ENCODE peak calls at places on chromosome 11, in eight cellular contexts. S is IMR-90, L is transverse colon, F is ovary, P is heart left ventricle, G is adrenal gland, W is tibial nerve, Z is HepG2. E is an unnamed sample.

GRCh38 chr11:17013548-17014320 is 480 bp downstream of the PLEKHA7 start:
- DNase-seq in G (no peak), F (no peak), S (no peak), W (no peak), Z (peak), L (peak), P (no peak), E (peak)

GRCh38 chr11:34972892-34973291 is 56.5 kb downstream of the PDHX start:
- DNase-seq in Z (no peak), S (peak), W (no peak), G (no peak), L (no peak), F (no peak), P (no peak), E (no peak)

GRCh38 chr11:10666976-10667892 is 26.3 kb downstream of the IRAG1 start:
- DNase-seq in W (no peak), F (no peak), L (no peak), G (no peak), Z (no peak), P (no peak), S (peak), E (no peak)

GRCh38 chr11:133894956-133895549 is 49.7 kb upstream of the SPATA19 start:
- DNase-seq in F (no peak), W (no peak), S (no peak), P (no peak), Z (no peak), G (no peak), L (no peak), E (no peak)

GRCh38 chr11:100719809-100720221 is 32.7 kb downstream of the ARHGAP42 start:
- DNase-seq in G (peak), Z (no peak), S (peak), W (peak), P (peak), F (peak), L (peak), E (no peak)

GRCh38 chr11:126265801-126266200 is 2.9 kb downstream of the SRPRA start:
- DNase-seq in L (no peak), S (peak), W (no peak), P (no peak), F (no peak), Z (no peak), G (no peak), E (no peak)

GRCh38 chr11:96256213-96256580 is 86.8 kb downstream of the MAML2 start:
- DNase-seq in W (no peak), S (no peak), F (no peak), G (no peak), L (no peak), Z (no peak), P (no peak), E (no peak)

GRCh38 chr11:60917267-60917666 is 3.3 kb downstream of the TMEM109 start:
- DNase-seq in L (no peak), P (no peak), G (no peak), S (no peak), F (no peak), W (no peak), Z (no peak), E (no peak)

GRCh38 chr11:789951-790350 is at the start of gene CEND1:
- DNase-seq in S (peak), Z (no peak), L (no peak), W (no peak), F (no peak), P (no peak), G (no peak), E (no peak)

GRCh38 chr11:128814856-128815705 is 52.0 kb downstream of the KCNJ1 start:
- DNase-seq in Z (no peak), G (peak), S (peak), F (peak), L (peak), W (peak), P (peak), E (peak)

GRCh38 chr11:12949456-12949855 is 59.7 kb upstream of the RASSF10 start:
- DNase-seq in L (no peak), W (no peak), F (no peak), S (no peak), G (no peak), Z (no peak), P (no peak), E (no peak)

GRCh38 chr11:12126352-12127019 is 16.1 kb downstream of the MICAL2 start:
- DNase-seq in Z (no peak), P (no peak), L (no peak), F (no peak), W (no peak), S (peak), G (no peak), E (no peak)

GRCh38 chr11:120180571-120181445 is 30.0 kb upstream of the OAF start:
- DNase-seq in P (peak), G (peak), F (peak), Z (peak), L (no peak), W (no peak), S (peak), E (peak)

GRCh38 chr11:5275369-5276110 is 5.8 kb upstream of the HBE1 start:
- DNase-seq in F (no peak), W (no peak), P (no peak), Z (no peak), S (no peak), G (no peak), L (no peak), E (no peak)

GRCh38 chr11:130124096-130124495 is 35.5 kb upstream of the ST14 start:
- DNase-seq in G (peak), Z (peak), W (peak), S (peak), P (peak), L (peak), F (peak), E (no peak)

GRCh38 chr11:78615724-78616123 is 41.1 kb upstream of the NARS2 start:
- DNase-seq in G (no peak), L (no peak), Z (peak), W (no peak), S (no peak), F (no peak), P (no peak), E (no peak)

GRCh38 chr11:103338621-103339484 is 229.6 kb downstream of the DYNC2H1 start:
- DNase-seq in W (no peak), G (no peak), Z (no peak), F (no peak), S (peak), P (no peak), L (no peak), E (no peak)

GRCh38 chr11:115674176-115674575 is 170.0 kb upstream of the CADM1 start:
- DNase-seq in S (peak), W (no peak), L (no peak), F (no peak), P (no peak), G (no peak), Z (no peak), E (no peak)

GRCh38 chr11:67117667-67118058 is 1.4 kb upstream of the KDM2A start:
- DNase-seq in P (peak), F (peak), L (peak), Z (no peak), S (no peak), G (peak), W (no peak), E (peak)

GRCh38 chr11:125069796-125070195 is 6.7 kb downstream of the SLC37A2 start:
- DNase-seq in P (no peak), F (no peak), G (peak), Z (no peak), S (peak), W (no peak), L (no peak), E (no peak)

GRCh38 chr11:2699185-2699530 is 636 bp downstream of the KCNQ1OT1 start:
- DNase-seq in L (peak), F (peak), G (peak), S (peak), W (peak), Z (no peak), P (no peak), E (no peak)

GRCh38 chr11:62401781-62402180 is 17.1 kb upstream of the SCGB1A1 start:
- DNase-seq in W (no peak), L (no peak), G (no peak), Z (no peak), P (no peak), S (no peak), F (no peak), E (no peak)

GRCh38 chr11:45092901-45093760 is 53.3 kb upstream of the PRDM11 start:
- DNase-seq in W (no peak), P (no peak), S (peak), Z (no peak), L (no peak), F (no peak), G (peak), E (peak)

GRCh38 chr11:126499124-126499752 is 143.8 kb downstream of the ST3GAL4 start:
- DNase-seq in F (no peak), P (no peak), S (no peak), G (no peak), L (no peak), Z (no peak), W (no peak), E (no peak)

GRCh38 chr11:2521081-2521480 is 76.3 kb downstream of the KCNQ1 start:
- DNase-seq in L (no peak), F (no peak), W (peak), P (peak), S (no peak), Z (no peak), G (no peak), E (peak)

GRCh38 chr11:85810521-85810870 is 445 bp downstream of the SYTL2 start:
- DNase-seq in F (no peak), Z (no peak), W (no peak), L (no peak), S (no peak), G (no peak), P (no peak), E (no peak)

GRCh38 chr11:43853766-43854165 is 26.9 kb upstream of the ALKBH3 start:
- DNase-seq in P (no peak), W (no peak), S (peak), L (no peak), G (no peak), F (no peak), Z (no peak), E (no peak)

GRCh38 chr11:76073716-76074115 is 132.6 kb downstream of the WNT11 start:
- DNase-seq in L (no peak), S (peak), Z (no peak), F (no peak), P (no peak), G (no peak), W (no peak), E (no peak)

GRCh38 chr11:64131657-64132387 is 34.1 kb downstream of the MACROD1 start:
- DNase-seq in Z (peak), G (no peak), W (no peak), F (no peak), S (no peak), L (no peak), P (no peak), E (no peak)

GRCh38 chr11:102798012-102798746 is at the start of gene MMP1:
- DNase-seq in W (no peak), G (no peak), L (no peak), Z (no peak), S (peak), F (no peak), P (no peak), E (no peak)

GRCh38 chr11:114121744-114122504 is 62.4 kb downstream of the ZBTB16 start:
- DNase-seq in P (no peak), F (no peak), W (no peak), G (no peak), S (no peak), Z (no peak), L (no peak), E (no peak)

GRCh38 chr11:120682866-120683265 is 171.3 kb downstream of the GRIK4 start:
- DNase-seq in G (no peak), S (peak), W (no peak), L (no peak), P (no peak), F (no peak), Z (no peak), E (no peak)

GRCh38 chr11:41461057-41461681 is 1.7 kb upstream of the LRRC4C start:
- DNase-seq in Z (peak), L (no peak), P (no peak), F (no peak), S (no peak), W (no peak), G (no peak), E (no peak)

GRCh38 chr11:61639816-61640443 is 40.3 kb upstream of the DAGLA start:
- DNase-seq in F (no peak), Z (no peak), S (peak), G (no peak), L (no peak), P (no peak), W (no peak), E (no peak)

GRCh38 chr11:2559527-2560311 is 114.9 kb downstream of the KCNQ1 start:
- DNase-seq in G (peak), S (no peak), Z (no peak), F (peak), W (peak), P (peak), L (peak), E (no peak)

GRCh38 chr11:47928426-47928825 is 51.9 kb upstream of the PTPRJ start:
- DNase-seq in F (no peak), L (no peak), G (no peak), W (no peak), S (no peak), P (no peak), Z (no peak), E (no peak)

GRCh38 chr11:72483412-72484186 is 49.3 kb upstream of the CLPB start:
- DNase-seq in S (peak), W (no peak), G (peak), Z (peak), P (no peak), F (no peak), L (no peak), E (no peak)

GRCh38 chr11:48055292-48056132 is 75.2 kb downstream of the PTPRJ start:
- DNase-seq in P (no peak), G (no peak), Z (peak), W (no peak), F (no peak), S (peak), L (peak), E (no peak)

GRCh38 chr11:44766112-44766971 is 39.6 kb downstream of the TSPAN18 start:
- DNase-seq in P (peak), G (peak), W (no peak), L (no peak), S (peak), Z (no peak), F (peak), E (peak)

DNA sequence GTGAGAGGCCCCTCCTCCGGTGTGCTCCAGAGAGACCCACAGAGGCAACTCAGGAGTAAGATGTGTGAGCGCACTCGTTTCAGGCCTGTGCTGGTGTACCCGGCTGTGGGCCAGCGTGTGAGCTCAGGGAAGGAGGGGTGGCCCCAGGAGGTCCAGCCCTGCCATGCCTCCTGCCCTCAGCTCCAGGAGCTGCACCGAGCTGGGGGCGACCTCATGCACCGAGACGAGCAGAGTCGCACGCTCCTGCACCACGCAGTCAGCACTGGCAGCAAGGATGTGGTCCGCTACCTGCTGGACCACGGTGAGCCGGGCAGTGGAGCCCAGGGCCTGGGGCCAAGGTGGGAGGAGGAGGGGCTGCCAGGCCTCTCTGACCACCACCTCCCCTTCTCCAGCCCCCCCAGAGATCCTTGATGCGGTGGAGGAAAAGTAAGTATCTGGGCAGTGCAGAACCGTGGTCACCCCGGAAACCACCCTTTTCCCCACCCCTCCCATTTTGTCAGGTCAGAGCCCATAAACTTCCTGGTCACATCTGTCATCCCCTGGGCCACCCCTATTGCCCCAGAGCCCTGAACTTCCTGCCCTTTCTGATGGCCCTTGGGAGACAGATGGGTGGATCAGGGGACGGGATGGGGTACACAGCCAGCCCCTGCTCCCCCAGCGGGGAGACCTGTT is 2.5 kb upstream of the MDK start:
- DNase-seq in G (no peak), Z (no peak), W (no peak), P (no peak), L (no peak), F (no peak), S (no peak), E (no peak)
- H3K4me3 ChIP-seq in G (no peak), Z (peak), W (no peak), P (no peak), L (no peak), F (no peak), S (no peak), E (no peak)

DNA sequence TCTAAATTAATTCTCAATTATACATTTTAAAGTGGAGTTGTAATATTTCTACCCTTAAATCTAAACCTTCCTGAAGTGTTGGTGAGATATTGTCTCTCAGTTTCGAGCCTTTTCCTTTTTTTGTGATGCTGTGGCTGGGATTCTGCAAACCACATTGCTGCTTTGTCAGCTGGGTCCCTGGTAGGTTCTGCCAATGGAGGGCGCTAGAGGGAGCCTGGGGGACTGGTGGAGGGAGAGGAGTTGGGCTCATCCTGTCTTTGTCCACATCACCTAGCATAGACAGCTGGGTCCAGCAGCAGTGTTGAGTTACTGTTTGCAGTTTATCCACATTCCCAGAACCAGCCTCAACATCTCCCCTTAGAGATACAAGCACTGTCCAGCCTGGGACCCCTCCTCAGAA is 41.0 kb downstream of the TRAF6 start:
- DNase-seq in S (no peak), G (no peak), L (no peak), W (no peak), P (no peak), F (no peak), Z (no peak), E (no peak)
- TF ChIP-seq CTCF in S (peak), G (no peak), L (no peak), W (no peak), P (no peak), F (no peak), Z (no peak), E (no peak)

GRCh38 chr11:108497317-108498045 is 703 bp downstream of the POGLUT3 start:
- DNase-seq in Z (peak), L (peak), S (peak), P (peak), F (peak), G (peak), W (peak), E (peak)

GRCh38 chr11:108498816-108499408 is 728 bp upstream of the POGLUT3 start:
- DNase-seq in L (peak), Z (no peak), F (peak), G (no peak), W (no peak), S (no peak), P (no peak), E (no peak)

GRCh38 chr11:108496643-108497256 is 1.4 kb downstream of the POGLUT3 start:
- DNase-seq in G (no peak), S (peak), P (no peak), W (no peak), F (peak), L (no peak), Z (no peak), E (no peak)

GRCh38 chr11:108500169-108500568 is 2.0 kb upstream of the POGLUT3 start:
- DNase-seq in Z (no peak), S (no peak), P (no peak), G (no peak), F (no peak), W (no peak), L (no peak), E (no peak)

DNA sequence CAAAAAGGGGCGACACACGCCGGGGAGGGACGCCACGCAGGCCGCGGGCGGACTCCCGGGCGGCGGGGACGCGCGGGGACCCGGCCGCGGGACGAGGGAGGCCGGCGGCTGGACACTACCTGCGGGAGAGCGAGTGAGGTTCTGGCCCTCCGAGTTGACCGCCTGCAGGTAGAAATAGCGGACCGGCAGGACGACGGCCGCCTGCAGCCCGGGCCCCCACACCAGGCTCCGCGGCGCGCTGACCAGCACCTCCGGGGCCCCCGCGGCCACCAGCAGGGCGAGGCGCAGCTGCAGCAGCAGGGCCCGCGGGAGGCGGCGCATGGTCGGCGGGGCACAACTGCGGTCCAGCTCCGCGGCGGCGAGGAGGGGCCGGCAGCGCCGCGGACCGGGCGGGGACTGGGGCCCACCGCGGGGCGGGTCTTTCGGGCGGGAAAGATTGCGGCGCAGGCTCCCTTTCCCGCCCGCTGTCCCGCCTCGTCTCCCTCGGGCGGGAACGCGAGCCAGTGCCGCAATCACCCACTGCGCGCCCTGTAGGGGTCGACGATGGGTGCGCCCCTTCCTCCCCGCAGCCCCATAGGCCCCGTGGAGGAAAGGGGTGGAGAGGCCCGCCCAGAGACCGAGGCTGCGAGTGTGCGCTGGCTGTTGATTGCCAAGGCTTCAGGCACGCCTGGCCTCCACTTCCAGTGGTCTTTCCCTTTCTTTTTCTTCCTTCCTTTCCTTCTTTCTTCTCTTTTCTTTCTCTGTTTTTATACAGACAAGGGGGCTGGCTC is at the start of gene POGLUT3:
- DNase-seq in G (peak), Z (peak), W (no peak), F (peak), L (peak), P (peak), S (peak), E (peak)
- TF ChIP-seq POLR2A in G (no peak), Z (peak), W (peak), F (peak), L (no peak), P (no peak), S (no peak), E (no peak)

GRCh38 chr11:6962141-6962540 is 35.9 kb downstream of the ZNF215 start:
- DNase-seq in Z (no peak), F (no peak), L (no peak), P (no peak), W (no peak), S (peak), G (no peak), E (no peak)

GRCh38 chr11:6962673-6963072 is 36.4 kb downstream of the ZNF215 start:
- DNase-seq in G (no peak), L (no peak), Z (no peak), S (no peak), P (no peak), W (no peak), F (no peak), E (no peak)
- H3K4me3 ChIP-seq in G (no peak), L (no peak), Z (no peak), S (no peak), P (no peak), W (no peak), F (no peak), E (no peak)

GRCh38 chr11:105000797-105001196 is 22.2 kb downstream of the CASP5 start:
- DNase-seq in Z (no peak), G (no peak), W (no peak), P (no peak), L (peak), F (no peak), S (no peak), E (no peak)
- TF ChIP-seq CTCF in Z (peak), G (peak), W (peak), P (peak), L (peak), F (no peak), S (peak), E (no peak)

DNA sequence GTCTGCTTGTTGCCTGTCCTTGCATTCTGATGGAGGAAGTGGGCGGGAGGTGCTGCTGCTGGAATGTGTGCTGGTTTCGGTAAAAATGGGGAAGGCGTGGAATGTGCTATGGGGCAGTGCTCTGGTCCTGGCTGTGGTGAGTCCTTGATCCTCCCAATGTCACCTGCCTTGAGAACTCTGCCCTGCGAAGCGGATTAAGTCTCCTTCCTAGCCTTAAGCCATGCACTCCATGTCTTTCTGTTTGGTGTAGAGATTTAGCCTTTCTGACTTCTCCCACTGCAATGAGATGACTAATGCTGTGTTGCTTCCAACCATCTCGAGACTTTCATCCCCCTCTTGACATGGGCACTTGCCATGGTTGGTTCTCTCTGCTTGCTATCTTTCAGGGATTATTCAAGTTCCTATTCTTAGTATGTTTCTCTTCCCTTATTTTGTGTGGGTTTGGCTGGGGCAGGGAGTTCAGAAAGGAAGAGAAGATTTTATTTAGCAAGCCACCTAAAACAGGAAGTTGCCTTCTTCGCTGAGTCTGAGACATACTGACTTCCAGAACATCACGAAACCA is 687.9 kb downstream of the NTM start:
- DNase-seq in Z (no peak), P (no peak), W (no peak), S (peak), L (peak), G (peak), F (peak), E (no peak)
- TF ChIP-seq POLR2A in Z (no peak), P (no peak), W (no peak), S (no peak), L (no peak), G (no peak), F (no peak), E (no peak)

E was measured in lower leg skin.